ENCODE peak calls at places on chromosomes 11 and 22, in ten cellular contexts. I is ACHN; O is ascending aorta; F is MV-4-11; E is fibroblast of lung; X is CD4-positive, CD25-positive, alpha-beta regulatory T cell; Y is SHP77; K is stimulated activated naive CD4-positive, alpha-beta T cell; H is central memory CD4-positive, alpha-beta T cell; A is astrocyte of the cerebellum. W is an unnamed sample.

GRCh38 chr11:82974135-82974534 is 72.6 kb downstream of the DDIAS start:
- DNase-seq in H (no peak), Y (no peak), X (no peak), K (no peak), I (no peak), O (no peak), F (no peak), A (no peak), E (no peak), W (no peak)

GRCh38 chr11:23536907-23537306 is 676.6 kb upstream of the CCDC179 start:
- DNase-seq in X (no peak), F (peak; percentile 22), A (no peak), K (no peak), E (no peak), I (no peak), O (no peak), Y (no peak), H (no peak), W (no peak)

GRCh38 chr11:105219269-105219668 is 79.7 kb upstream of the CARD18 start:
- DNase-seq in O (no peak), E (no peak), K (no peak), I (peak; percentile 1), H (no peak), X (no peak), F (no peak), A (no peak), Y (no peak), W (no peak)

GRCh38 chr22:41816871-41817270 is 16.0 kb upstream of the SREBF2 start:
- DNase-seq in I (no peak), X (no peak), F (no peak), K (no peak), Y (no peak), E (no peak), H (no peak), A (no peak), O (no peak), W (no peak)

GRCh38 chr11:133955091-133955846 is 1.5 kb downstream of the IGSF9B start:
- DNase-seq in A (no peak), O (no peak), F (no peak), I (no peak), X (peak; percentile 46), K (peak; percentile 46), H (peak; percentile 23), E (no peak), Y (no peak), W (peak; percentile 26)

GRCh38 chr11:124798991-124799383 is 1.2 kb downstream of the MSANTD2 start:
- DNase-seq in A (peak; percentile 53), X (peak; percentile 36), K (peak; percentile 26), H (no peak), O (no peak), Y (no peak), E (peak; percentile 72), F (no peak), I (peak; percentile 56), W (no peak)

GRCh38 chr11:119741369-119742262 is 12.6 kb upstream of the NECTIN1 start:
- DNase-seq in H (peak; percentile 20), Y (no peak), E (no peak), O (no peak), A (no peak), K (peak; percentile 59), F (peak; percentile 11), X (peak; percentile 20), I (peak; percentile 24), W (no peak)

GRCh38 chr11:7514099-7514725 is 413 bp downstream of the PPFIBP2 start:
- DNase-seq in O (no peak), I (no peak), E (no peak), X (peak; percentile 17), A (no peak), F (no peak), K (peak; percentile 40), Y (no peak), H (no peak), W (no peak)

GRCh38 chr11:57647960-57648776 is 1.5 kb downstream of the YPEL4 start:
- DNase-seq in Y (no peak), E (no peak), I (no peak), F (peak; percentile 6), A (no peak), K (peak; percentile 31), O (no peak), H (no peak), X (no peak), W (no peak)

GRCh38 chr22:41976961-41977566 is 7.8 kb downstream of the SEPTIN3 start:
- DNase-seq in H (no peak), E (no peak), O (no peak), K (peak; percentile 14), I (no peak), F (no peak), A (no peak), Y (no peak), X (peak; percentile 43), W (peak; percentile 66)

GRCh38 chr22:36546932-36547331 is 18.0 kb upstream of the EIF3D start:
- DNase-seq in F (peak; percentile 16), A (peak; percentile 34), H (no peak), Y (no peak), O (no peak), E (peak; percentile 36), K (no peak), X (peak; percentile 12), I (peak; percentile 74), W (no peak)

GRCh38 chr11:37908224-37908558 is 1310.2 kb upstream of the RAG2 start:
- DNase-seq in X (no peak), A (no peak), Y (no peak), K (no peak), O (no peak), E (no peak), I (no peak), H (no peak), F (no peak), W (no peak)

GRCh38 chr22:46442217-46442853 is 95.1 kb downstream of the CELSR1 start:
- DNase-seq in O (no peak), I (no peak), F (no peak), A (no peak), X (no peak), Y (no peak), E (no peak), K (no peak), H (no peak), W (no peak)

GRCh38 chr11:85307381-85307780 is 319.8 kb downstream of the DLG2 start:
- DNase-seq in X (no peak), Y (no peak), H (no peak), F (no peak), I (no peak), K (no peak), E (no peak), O (no peak), A (peak; percentile 11), W (no peak)

GRCh38 chr11:100404907-100405306 is 282.2 kb upstream of the ARHGAP42 start:
- DNase-seq in K (no peak), O (no peak), E (no peak), I (no peak), F (no peak), X (no peak), H (no peak), Y (no peak), A (no peak), W (no peak)

GRCh38 chr11:119486691-119487259 is 63.8 kb upstream of the THY1 start:
- DNase-seq in H (no peak), Y (no peak), F (no peak), K (no peak), X (no peak), I (no peak), A (no peak), O (no peak), E (no peak), W (no peak)

GRCh38 chr11:119992171-119993051 is 145.5 kb downstream of the TRIM29 start:
- DNase-seq in O (no peak), Y (no peak), H (no peak), A (no peak), K (no peak), F (no peak), E (no peak), I (no peak), X (no peak), W (peak; percentile 27)

GRCh38 chr11:75165721-75166120 is 14.8 kb downstream of the SLCO2B1 start:
- DNase-seq in X (no peak), F (no peak), A (no peak), I (no peak), K (no peak), Y (no peak), E (no peak), O (no peak), H (no peak), W (no peak)

GRCh38 chr22:17919276-17920144 is 104.9 kb downstream of the MICAL3 start:
- DNase-seq in F (no peak), K (no peak), Y (no peak), E (no peak), O (no peak), A (no peak), X (no peak), H (no peak), I (no peak), W (peak; percentile 67)

GRCh38 chr22:32389685-32390084 is 22.4 kb downstream of the RTCB start:
- DNase-seq in X (peak; percentile 47), F (no peak), O (no peak), K (peak; percentile 2), Y (no peak), A (no peak), E (peak; percentile 16), H (no peak), I (peak; percentile 19), W (no peak)

GRCh38 chr11:125494987-125495725 is 909 bp downstream of the FEZ1 start:
- DNase-seq in E (peak; percentile 45), A (no peak), H (no peak), Y (no peak), O (no peak), K (peak; percentile 26), I (no peak), F (no peak), X (no peak), W (no peak)

GRCh38 chr11:58525037-58525614 is 17.2 kb upstream of the OR5B21 start:
- DNase-seq in O (no peak), Y (no peak), F (peak; percentile 96), K (peak; percentile 86), H (peak; percentile 65), A (no peak), E (peak; percentile 4), I (no peak), X (peak; percentile 72), W (no peak)

W was measured in NCI-H146.